ENCODE peak calls at places on chromosomes 1 and 21, in four cellular contexts. G is erythroblast, O is breast epithelium, Y is A549. U is an unnamed sample.

GRCh38 chr1:78255378-78255777 is 209.6 kb downstream of the GIPC2 start:
- DNase-seq in G (no peak), O (no peak), Y (no peak), U (no peak)

GRCh38 chr1:31239653-31240241 is at the start of gene NKAIN1:
- DNase-seq in G (peak), O (no peak), Y (no peak), U (no peak)

GRCh38 chr1:156385534-156386031 is 16.6 kb downstream of the RHBG start:
- DNase-seq in G (peak), O (no peak), Y (peak), U (peak)

GRCh38 chr1:210728437-210729149 is 399.9 kb downstream of the HHAT start:
- DNase-seq in G (no peak), O (no peak), Y (no peak), U (no peak)

GRCh38 chr1:41013024-41013423 is 8.5 kb downstream of the SLFNL1 start:
- DNase-seq in G (no peak), O (no peak), Y (no peak), U (no peak)

GRCh38 chr1:248143311-248143710 is 1.6 kb upstream of the OR2M5 start:
- DNase-seq in G (no peak), O (no peak), Y (no peak), U (no peak)

GRCh38 chr1:21239181-21239580 is 51.1 kb downstream of the ECE1 start:
- DNase-seq in G (no peak), O (no peak), Y (no peak), U (no peak)

GRCh38 chr1:209948155-209948554 is 10.1 kb downstream of the SYT14 start:
- DNase-seq in G (no peak), O (no peak), Y (no peak), U (no peak)

GRCh38 chr21:36783612-36784383 is 84.9 kb downstream of the SIM2 start:
- DNase-seq in G (no peak), O (no peak), Y (peak), U (peak)

GRCh38 chr21:46619846-46620245 is 15.0 kb upstream of the S100B start:
- DNase-seq in G (no peak), O (no peak), Y (no peak), U (no peak)

GRCh38 chr21:45091540-45092322 is 17.4 kb downstream of the ADARB1 start:
- DNase-seq in G (no peak), O (no peak), Y (no peak), U (no peak)

GRCh38 chr1:54952950-54953718 is 27.3 kb upstream of the TMEM61 start:
- DNase-seq in G (no peak), O (no peak), Y (no peak), U (no peak)

GRCh38 chr21:44550807-44551206 is 498 bp downstream of the KRTAP10-2 start:
- DNase-seq in G (no peak), O (peak), Y (no peak), U (no peak)

GRCh38 chr21:38999148-38999547 is 184.1 kb downstream of the PSMG1 start:
- DNase-seq in G (no peak), O (no peak), Y (no peak), U (no peak)

GRCh38 chr21:39176312-39176711 is 6.9 kb downstream of the PSMG1 start:
- DNase-seq in G (no peak), O (no peak), Y (no peak), U (no peak)

GRCh38 chr1:197423006-197423405 is 155.0 kb downstream of the CRB1 start:
- DNase-seq in G (no peak), O (no peak), Y (no peak), U (no peak)

GRCh38 chr1:154263465-154264332 is 8.7 kb upstream of the HAX1 start:
- DNase-seq in G (peak), O (no peak), Y (no peak), U (no peak)

GRCh38 chr1:156963621-156964020 is 43.2 kb downstream of the LRRC71 start:
- DNase-seq in G (no peak), O (no peak), Y (no peak), U (no peak)

GRCh38 chr21:41926068-41926806 is 27.6 kb downstream of the C2CD2 start:
- DNase-seq in G (peak), O (peak), Y (no peak), U (no peak)

GRCh38 chr1:84298688-84299535 is 2.6 kb upstream of the SAMD13 start:
- DNase-seq in G (peak), O (peak), Y (peak), U (no peak)

GRCh38 chr1:3945222-3945621 is 45.1 kb upstream of the C1orf174 start:
- DNase-seq in G (no peak), O (no peak), Y (no peak), U (no peak)

GRCh38 chr1:40625076-40625475 is 40.4 kb downstream of the RIMS3 start:
- DNase-seq in G (peak), O (no peak), Y (no peak), U (no peak)

GRCh38 chr1:116769561-116769977 is 15.3 kb downstream of the CD2 start:
- DNase-seq in G (no peak), O (no peak), Y (no peak), U (no peak)

GRCh38 chr1:230286166-230286889 is 139.8 kb downstream of the PGBD5 start:
- DNase-seq in G (no peak), O (no peak), Y (no peak), U (no peak)

GRCh38 chr21:34926784-34927548 is 122.1 kb downstream of the RUNX1 start:
- DNase-seq in G (no peak), O (no peak), Y (no peak), U (peak)

GRCh38 chr1:201011616-201012015 is 11.9 kb downstream of the KIF21B start:
- DNase-seq in G (no peak), O (no peak), Y (no peak), U (no peak)

GRCh38 chr1:50860256-50860655 is 99.8 kb downstream of the FAF1 start:
- DNase-seq in G (no peak), O (no peak), Y (no peak), U (no peak)

GRCh38 chr1:163308811-163309210 is 12.9 kb upstream of the NUF2 start:
- DNase-seq in G (no peak), O (no peak), Y (no peak), U (no peak)

GRCh38 chr1:21865943-21866628 is 54.0 kb downstream of the LDLRAD2 start:
- DNase-seq in G (peak), O (no peak), Y (no peak), U (no peak)

GRCh38 chr1:41109316-41110263 is 88.1 kb upstream of the SLFNL1 start:
- DNase-seq in G (no peak), O (no peak), Y (peak), U (peak)

GRCh38 chr1:180854456-180854855 is 58.2 kb upstream of the KIAA1614 start:
- DNase-seq in G (peak), O (no peak), Y (no peak), U (no peak)

GRCh38 chr1:8438449-8438848 is 120.5 kb downstream of the SLC45A1 start:
- DNase-seq in G (no peak), O (no peak), Y (no peak), U (no peak)

GRCh38 chr1:85453640-85454194 is 11.2 kb downstream of the DDAH1 start:
- DNase-seq in G (no peak), O (no peak), Y (no peak), U (no peak)

GRCh38 chr1:68174173-68175113 is 57.9 kb downstream of the WLS start:
- DNase-seq in G (no peak), O (no peak), Y (peak), U (peak)
- TF ChIP-seq POLR2A in G (no peak), O (no peak), Y (no peak), U (no peak)

DNA sequence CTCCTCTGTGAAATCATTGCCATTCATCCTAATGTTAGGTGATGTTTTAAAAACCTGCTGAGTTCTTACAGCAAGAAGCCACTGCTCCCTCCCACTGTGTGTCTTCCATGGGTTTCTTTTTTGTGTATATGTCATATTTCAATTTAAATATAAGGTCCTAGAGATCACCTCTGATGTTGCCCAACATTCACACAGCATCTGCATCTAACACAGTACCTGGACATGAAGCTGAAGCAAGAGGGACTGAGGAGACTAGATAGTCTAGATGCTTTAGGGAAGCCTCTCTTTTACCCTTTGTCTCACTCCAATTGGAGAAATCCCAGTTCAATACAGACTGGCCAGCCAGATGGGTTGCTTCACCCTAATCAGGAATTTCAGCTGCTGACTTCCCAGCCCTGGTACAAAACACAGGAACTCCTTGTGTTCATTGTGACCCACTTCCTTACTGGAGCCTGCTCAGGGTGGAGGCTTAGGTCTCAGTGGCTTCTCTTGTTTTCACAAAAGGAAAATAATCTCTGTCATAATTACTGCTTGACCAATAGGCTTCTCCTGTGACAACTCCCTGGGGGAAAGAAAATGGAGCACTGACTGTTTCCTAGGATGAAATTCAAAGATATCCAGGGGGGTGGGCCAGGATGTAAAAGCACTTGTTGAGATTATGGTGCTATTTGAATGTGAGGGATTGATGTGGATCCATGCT is 17.3 kb downstream of the BTG2 start:
- DNase-seq in G (no peak), O (no peak), Y (no peak), U (no peak)
- TF ChIP-seq POLR2A in G (no peak), O (no peak), Y (no peak), U (no peak)

GRCh38 chr1:966135-966602 is at the start of gene PLEKHN1:
- DNase-seq in G (no peak), O (no peak), Y (no peak), U (peak)
- TF ChIP-seq POLR2A in G (no peak), O (no peak), Y (peak), U (no peak)

DNA sequence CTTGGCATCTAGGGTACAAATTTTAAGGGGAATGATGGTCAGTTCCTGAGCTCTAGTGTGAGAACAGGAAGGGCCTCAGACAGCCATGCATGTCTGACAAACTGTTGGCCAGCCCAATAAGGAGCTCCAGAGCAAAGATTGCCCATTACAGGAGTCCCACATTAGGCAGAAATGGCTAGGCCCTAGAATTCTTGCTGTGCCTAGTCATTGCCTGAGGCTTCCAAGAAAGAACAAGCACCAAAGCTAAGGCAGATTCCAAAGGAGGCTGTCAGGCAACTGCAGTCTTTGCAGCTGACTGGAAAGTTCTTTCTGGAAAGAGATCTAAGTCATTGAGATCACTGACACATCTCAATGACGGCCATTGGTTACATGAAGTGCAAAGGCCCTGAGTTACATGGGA is 3.9 kb upstream of the STIL start:
- DNase-seq in G (no peak), O (no peak), Y (no peak), U (no peak)
- TF ChIP-seq POLR2A in G (no peak), O (no peak), Y (no peak), U (no peak)

DNA sequence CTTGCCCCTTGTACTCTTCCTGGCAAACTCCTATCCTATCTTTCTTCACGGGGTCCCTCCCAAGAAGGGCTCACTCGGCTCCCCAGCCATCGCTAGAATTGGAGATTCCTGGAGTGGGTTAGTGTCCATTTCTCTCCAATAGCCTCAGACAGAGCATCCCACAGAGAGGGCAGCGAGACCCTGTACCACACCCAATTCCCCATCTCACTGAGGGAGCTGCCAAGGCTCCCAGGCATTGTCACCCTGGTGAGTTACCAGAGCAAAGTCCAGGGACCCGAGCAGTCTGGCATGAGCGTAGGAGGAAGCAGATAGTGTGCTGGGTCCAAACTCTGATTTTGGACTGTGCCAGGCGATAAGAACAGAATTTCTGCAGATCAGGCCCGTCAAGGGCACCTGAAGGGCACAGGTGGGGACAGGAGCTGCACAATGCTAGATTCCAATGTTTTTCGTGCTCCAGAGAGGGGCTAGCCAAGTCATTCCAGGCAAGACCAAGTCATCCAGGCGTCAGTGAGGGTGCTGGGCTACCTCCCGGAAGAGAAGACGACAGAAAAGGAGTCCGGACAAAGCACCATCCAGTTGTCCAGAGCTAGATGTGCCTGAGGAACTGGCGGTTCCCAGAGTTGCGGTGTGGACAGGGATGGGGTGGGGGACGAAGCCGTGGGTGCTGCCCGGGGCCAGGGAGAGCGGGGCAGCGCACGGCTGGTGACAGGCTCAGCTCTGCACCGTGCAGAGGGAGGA is 15.3 kb downstream of the AKR7A3 start:
- DNase-seq in G (no peak), O (no peak), Y (no peak), U (no peak)
- TF ChIP-seq POLR2A in G (no peak), O (no peak), Y (no peak), U (no peak)

DNA sequence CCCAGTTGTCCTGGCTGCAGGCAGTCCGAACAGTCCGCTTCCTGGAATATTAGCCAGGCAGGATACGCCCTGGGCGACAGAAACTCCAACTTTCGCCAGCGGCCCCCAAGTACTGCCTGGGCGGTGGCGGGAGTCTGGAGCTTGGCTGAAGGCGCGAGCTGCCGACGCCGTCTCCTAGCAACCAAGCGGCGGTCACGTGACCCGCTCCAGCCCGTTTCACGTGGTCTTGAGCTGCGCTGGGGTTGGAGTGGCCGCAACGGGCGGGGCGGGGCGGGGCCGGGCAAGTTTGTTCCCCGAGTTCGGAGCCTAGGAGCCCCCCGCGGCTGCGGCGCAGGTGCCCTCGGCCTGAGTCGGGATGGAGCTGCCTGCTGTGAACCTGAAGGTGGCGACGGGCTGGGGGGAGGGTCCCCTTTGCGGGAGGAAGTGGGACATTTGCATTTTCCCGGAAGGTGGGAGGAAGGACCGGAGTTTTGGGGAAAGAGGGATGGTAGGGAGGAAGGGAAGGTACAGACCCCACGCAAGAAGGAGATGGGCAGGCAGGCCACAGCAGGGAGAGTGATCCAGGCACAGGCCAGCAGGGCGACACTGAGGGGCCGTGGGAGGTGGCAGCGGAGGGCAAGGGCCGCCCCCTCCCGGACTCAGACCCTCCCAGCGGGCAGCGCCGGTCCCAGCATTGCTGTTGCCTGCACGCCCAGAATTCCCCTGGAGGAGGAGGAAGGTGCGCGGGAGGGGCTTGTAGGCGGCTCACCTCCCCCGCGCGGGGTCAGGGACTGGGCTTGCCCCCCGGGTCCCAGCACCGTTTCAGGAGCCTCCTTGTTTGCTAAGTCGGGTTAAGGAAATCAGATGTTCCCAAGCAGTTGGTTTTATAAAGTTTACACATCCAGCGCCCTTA is at the start of gene AGTRAP:
- DNase-seq in G (peak), O (peak), Y (peak), U (peak)
- TF ChIP-seq POLR2A in G (peak), O (peak), Y (peak), U (peak)

GRCh38 chr1:109493805-109494539 is at the start of gene CYB561D1:
- DNase-seq in G (peak), O (peak), Y (peak), U (peak)
- TF ChIP-seq POLR2A in G (peak), O (no peak), Y (peak), U (peak)